ENCODE peak calls at places on chromosomes 2 and 18, in five cellular contexts. W is NB4, E is mucosa of descending colon, T is GM12891, I is T-helper 2 cell. H is an unnamed sample.
A peak's percentile ranks its signal among the peaks of the same experiment; 100 is the strongest.

GRCh38 chr2:129170570-129170969 is 808.9 kb upstream of the RAB6C start:
- DNase-seq in W (no peak), E (no peak), T (no peak), I (no peak), H (no peak)

GRCh38 chr18:22542400-22542835 is 124.7 kb upstream of the CTAGE1 start:
- DNase-seq in W (no peak), E (no peak), T (no peak), I (no peak), H (no peak)

GRCh38 chr2:160241251-160242137 is 41.4 kb upstream of the ITGB6 start:
- DNase-seq in W (no peak), E (peak; percentile 60), T (no peak), I (no peak), H (no peak)

GRCh38 chr2:26251893-26252292 is 7.2 kb downstream of the HADHB start:
- DNase-seq in W (no peak), E (no peak), T (no peak), I (peak; percentile 53), H (no peak)

GRCh38 chr2:64652231-64653173 is 1.2 kb downstream of the SERTAD2 start:
- DNase-seq in W (peak; percentile 76), E (peak; percentile 71), T (no peak), I (peak; percentile 63), H (peak; percentile 60)

GRCh38 chr18:79354350-79354749 is 41.4 kb upstream of the NFATC1 start:
- DNase-seq in W (no peak), E (no peak), T (no peak), I (no peak), H (no peak)

GRCh38 chr2:215105607-215106354 is 32.6 kb downstream of the ABCA12 start:
- DNase-seq in W (no peak), E (no peak), T (no peak), I (no peak), H (no peak)

GRCh38 chr2:43054367-43054766 is 172.0 kb downstream of the ZFP36L2 start:
- DNase-seq in W (no peak), E (peak; percentile 21), T (no peak), I (no peak), H (no peak)

GRCh38 chr2:120469486-120469885 is 123.5 kb downstream of the INHBB start:
- DNase-seq in W (no peak), E (no peak), T (no peak), I (no peak), H (no peak)

GRCh38 chr2:234879671-234880455 is 72.0 kb upstream of the SH3BP4 start:
- DNase-seq in W (no peak), E (no peak), T (no peak), I (peak; percentile 80), H (no peak)

GRCh38 chr2:121519732-121520640 is 10.7 kb upstream of the RNU4ATAC start:
- DNase-seq in W (no peak), E (no peak), T (no peak), I (no peak), H (no peak)

H was measured in HAP-1.